ENCODE peak calls at places on chromosomes 16 and 17, in eight cellular contexts. I, C, J, K, X, G, H and Q are unnamed samples.
A peak's percentile ranks its signal among the peaks of the same experiment; 100 is the strongest.

GRCh38 chr17:81002409-81003361 is 11.0 kb downstream of the CHMP6 start:
- DNase-seq in K (no peak), J (peak; percentile 61), G (no peak), I (no peak), X (no peak), H (no peak), C (peak; percentile 78), Q (peak; percentile 73)

GRCh38 chr16:6207124-6207523 is 1109.5 kb upstream of the EEF2KMT start:
- DNase-seq in G (no peak), I (no peak), C (no peak), X (no peak), K (no peak), J (no peak), H (no peak), Q (no peak)

GRCh38 chr17:4362141-4362540 is 4.3 kb downstream of the UBE2G1 start:
- DNase-seq in K (no peak), C (peak; percentile 88), I (no peak), J (peak; percentile 54), G (no peak), X (peak; percentile 1), H (no peak), Q (peak; percentile 7)

GRCh38 chr17:32517982-32518381 is 31.2 kb downstream of the CDK5R1 start:
- DNase-seq in C (no peak), I (no peak), H (no peak), G (no peak), K (no peak), X (no peak), J (no peak), Q (no peak)

GRCh38 chr17:72446118-72446517 is 325.3 kb downstream of the SOX9 start:
- DNase-seq in C (no peak), J (no peak), I (no peak), H (no peak), G (no peak), K (no peak), X (no peak), Q (no peak)

GRCh38 chr16:50102046-50102756 is 36.4 kb downstream of the HEATR3 start:
- DNase-seq in I (no peak), J (peak; percentile 42), G (no peak), H (peak; percentile 38), X (no peak), K (no peak), C (no peak), Q (no peak)

GRCh38 chr17:75869282-75870141 is 8.9 kb downstream of the TRIM47 start:
- DNase-seq in G (no peak), X (no peak), I (no peak), J (peak; percentile 83), H (no peak), C (no peak), K (no peak), Q (no peak)

GRCh38 chr17:17985555-17985954 is 12.9 kb downstream of the DRC3 start:
- DNase-seq in I (no peak), H (no peak), G (no peak), K (no peak), X (no peak), J (no peak), C (no peak), Q (no peak)

GRCh38 chr16:22424161-22424937 is 49.9 kb upstream of the CDR2 start:
- DNase-seq in C (no peak), H (no peak), I (no peak), G (no peak), X (no peak), J (peak; percentile 57), K (no peak), Q (no peak)

GRCh38 chr17:9899280-9900018 is 5.6 kb downstream of the RCVRN start:
- DNase-seq in H (no peak), G (no peak), J (no peak), I (no peak), C (no peak), K (no peak), X (no peak), Q (no peak)

GRCh38 chr16:48629531-48629930 is 19.6 kb upstream of the N4BP1 start:
- DNase-seq in J (no peak), K (no peak), G (no peak), H (no peak), C (no peak), I (no peak), X (no peak), Q (no peak)

GRCh38 chr16:9092963-9093477 is 1.6 kb downstream of the HAPSTR1 start:
- DNase-seq in C (no peak), G (peak; percentile 9), K (no peak), H (no peak), X (peak; percentile 42), J (no peak), I (peak; percentile 49), Q (no peak)

GRCh38 chr16:30923554-30924085 is at the start of gene FBXL19:
- DNase-seq in X (peak; percentile 68), C (peak; percentile 61), K (no peak), H (no peak), I (no peak), J (no peak), G (no peak), Q (no peak)